ENCODE peak calls at places on chromosomes 6 and 20, in ten cellular contexts. F is astrocyte of the spinal cord; C is PC-9; L is activated naive CD4-positive, alpha-beta T cell treated with anti-CD3 and anti-CD28 coated beads for 36 hours; B is fibroblast of the conjunctiva; A is uterus; D is dorsolateral prefrontal cortex; Q is stimulated activated CD8-positive, alpha-beta memory T cell treated with anti-CD3 and anti-CD28 coated beads, Interleukin-7, amount 100 ng/mL, for 4 hours; J is mucosa of descending colon; I is lower leg skin. O is an unnamed sample.

GRCh38 chr6:139611327-139611958 is 237.0 kb upstream of the CITED2 start:
- DNase-seq in I (no peak), Q (no peak), C (no peak), D (no peak), A (no peak), L (no peak), B (no peak), F (no peak), J (no peak), O (no peak)

GRCh38 chr20:15544727-15545126 is 1028.5 kb downstream of the KIF16B start:
- DNase-seq in I (no peak), C (no peak), J (no peak), F (no peak), L (no peak), B (no peak), D (no peak), A (no peak), Q (no peak), O (no peak)

GRCh38 chr20:7974785-7975435 is 34.7 kb upstream of the HAO1 start:
- DNase-seq in D (no peak), J (no peak), B (no peak), C (no peak), I (no peak), L (no peak), F (no peak), A (no peak), Q (no peak), O (no peak)

GRCh38 chr20:8722277-8722928 is 346.5 kb upstream of the PLCB4 start:
- DNase-seq in C (peak), A (peak), J (no peak), B (peak), I (no peak), L (peak), Q (no peak), D (no peak), F (peak), O (peak)

GRCh38 chr20:61936701-61937131 is 129.0 kb downstream of the TAF4 start:
- DNase-seq in B (no peak), C (no peak), I (no peak), F (no peak), A (no peak), Q (no peak), L (no peak), D (peak), J (peak), O (no peak)

GRCh38 chr6:17703256-17703694 is 3.5 kb downstream of the NUP153 start:
- DNase-seq in L (peak), D (no peak), C (peak), F (peak), I (no peak), A (peak), Q (no peak), B (peak), J (no peak), O (peak)

GRCh38 chr6:27592481-27593199 is 119.7 kb upstream of the ZNF184 start:
- DNase-seq in C (peak), D (no peak), F (peak), L (peak), I (no peak), Q (no peak), A (no peak), J (no peak), B (no peak), O (peak)

GRCh38 chr20:33444797-33445560 is 1.4 kb upstream of the SNTA1 start:
- DNase-seq in L (peak), I (no peak), F (no peak), B (no peak), Q (no peak), J (no peak), D (no peak), A (no peak), C (no peak), O (peak)

GRCh38 chr6:32156891-32157290 is 3.0 kb downstream of the PPT2 start:
- DNase-seq in C (no peak), J (no peak), A (no peak), Q (no peak), D (no peak), L (no peak), I (no peak), F (no peak), B (no peak), O (no peak)

GRCh38 chr20:5895626-5896025 is 54.7 kb downstream of the TRMT6 start:
- DNase-seq in I (no peak), F (no peak), B (no peak), J (no peak), A (no peak), D (no peak), Q (no peak), L (no peak), C (no peak), O (no peak)

GRCh38 chr6:89411019-89411268 is 1.1 kb downstream of the RRAGD start:
- DNase-seq in J (peak), D (peak), I (no peak), B (no peak), F (no peak), L (peak), C (no peak), A (no peak), Q (no peak), O (peak)

GRCh38 chr6:129749749-129750120 is 39.8 kb upstream of the ARHGAP18 start:
- DNase-seq in Q (no peak), A (no peak), I (no peak), J (no peak), D (no peak), C (no peak), B (no peak), F (peak), L (peak), O (no peak)

GRCh38 chr6:56540950-56541600 is 101.6 kb downstream of the DST start:
- DNase-seq in C (no peak), J (no peak), L (no peak), B (no peak), A (no peak), Q (no peak), D (no peak), I (no peak), F (no peak), O (no peak)

GRCh38 chr6:159819932-159820640 is 20.0 kb downstream of the PNLDC1 start:
- DNase-seq in Q (no peak), J (no peak), D (no peak), C (no peak), A (no peak), I (no peak), B (no peak), L (peak), F (no peak), O (peak)

GRCh38 chr6:52876056-52876787 is 33.3 kb downstream of the GSTA3 start:
- DNase-seq in Q (no peak), A (no peak), C (no peak), I (no peak), F (no peak), L (no peak), B (no peak), J (no peak), D (no peak), O (no peak)

GRCh38 chr6:144063246-144063743 is 32.1 kb downstream of the SF3B5 start:
- DNase-seq in Q (no peak), L (no peak), D (no peak), J (peak), B (no peak), A (no peak), I (no peak), F (no peak), C (no peak), O (no peak)

GRCh38 chr6:158771399-158772158 is 47.6 kb downstream of the EZR start:
- DNase-seq in B (no peak), C (peak), Q (no peak), D (no peak), J (no peak), F (no peak), L (no peak), I (no peak), A (no peak), O (no peak)

GRCh38 chr6:55868910-55869479 is 6.4 kb downstream of the BMP5 start:
- DNase-seq in A (no peak), Q (no peak), B (no peak), F (peak), L (peak), J (no peak), C (peak), D (no peak), I (no peak), O (peak)

GRCh38 chr20:19205999-19206398 is 6.4 kb upstream of the SLC24A3 start:
- DNase-seq in D (peak), L (peak), A (peak), Q (peak), I (peak), F (peak), J (peak), B (peak), C (no peak), O (peak)

GRCh38 chr20:15005300-15005986 is 668.0 kb upstream of the FLRT3 start:
- DNase-seq in D (no peak), A (no peak), F (peak), Q (no peak), I (no peak), L (no peak), J (no peak), C (no peak), B (no peak), O (no peak)

GRCh38 chr6:121857551-121857950 is 422.1 kb downstream of the GJA1 start:
- DNase-seq in C (no peak), L (no peak), F (no peak), Q (no peak), J (no peak), B (no peak), I (no peak), D (no peak), A (no peak), O (no peak)

GRCh38 chr20:23100021-23100753 is 14.1 kb upstream of the CD93 start:
- DNase-seq in J (no peak), F (no peak), I (no peak), B (no peak), D (peak), A (no peak), Q (no peak), L (no peak), C (peak), O (no peak)

GRCh38 chr6:117600008-117600743 is 2.1 kb downstream of the GOPC start:
- DNase-seq in I (no peak), Q (no peak), F (peak), D (no peak), B (peak), C (no peak), A (no peak), J (no peak), L (peak), O (peak)

GRCh38 chr6:135985471-135985870 is 134.0 kb downstream of the PDE7B start:
- DNase-seq in F (peak), J (no peak), D (no peak), I (no peak), C (no peak), Q (no peak), A (no peak), L (no peak), B (no peak), O (no peak)

GRCh38 chr20:45091366-45091765 is 9.6 kb downstream of the KCNS1 start:
- DNase-seq in L (no peak), B (no peak), F (no peak), A (no peak), C (no peak), D (no peak), J (no peak), I (no peak), Q (no peak), O (no peak)

GRCh38 chr6:26568601-26569432 is 27.9 kb upstream of the ABT1 start:
- DNase-seq in B (peak), C (peak), L (peak), A (peak), F (peak), Q (peak), J (peak), I (peak), D (peak), O (peak)

GRCh38 chr20:2364014-2364413 is 16.7 kb upstream of the TGM6 start:
- DNase-seq in B (peak), C (peak), D (no peak), L (no peak), J (no peak), F (no peak), Q (no peak), A (no peak), I (no peak), O (no peak)

GRCh38 chr6:82686719-82687118 is 323.1 kb downstream of the TPBG start:
- DNase-seq in D (no peak), L (no peak), B (no peak), J (no peak), C (no peak), Q (no peak), F (no peak), A (no peak), I (no peak), O (no peak)

GRCh38 chr6:82980086-82980485 is 85.6 kb downstream of the UBE3D start:
- DNase-seq in L (no peak), A (no peak), Q (no peak), B (peak), F (peak), D (no peak), J (no peak), I (no peak), C (no peak), O (no peak)

O was measured in activated CD8-positive, alpha-beta T cell treated with anti-CD3 and anti-CD28 coated beads for 36 hours.